ENCODE peak calls at places on chromosome 12, in six cellular contexts. One of them, this sample, is unnamed.

GRCh38 chr12:89335452-89336244 is 16.7 kb downstream of the DUSP6 start:
- DNase-seq in HepG2: no peak
- DNase-seq in SK-N-SH: no peak
- DNase-seq in GM12878: no peak
- DNase-seq in K562: no peak
- DNase-seq in H1: no peak
- DNase-seq in this sample: no peak

GRCh38 chr12:6950401-6950801 is 755 bp upstream of the PTPN6 start:
- DNase-seq in HepG2: no peak
- DNase-seq in SK-N-SH: peak; percentile 62
- DNase-seq in GM12878: no peak
- DNase-seq in K562: no peak
- DNase-seq in H1: no peak
- DNase-seq in this sample: no peak

GRCh38 chr12:110543252-110543959 is 39.7 kb downstream of the PPTC7 start:
- DNase-seq in HepG2: no peak
- DNase-seq in SK-N-SH: no peak
- DNase-seq in GM12878: peak; percentile 90
- DNase-seq in K562: no peak
- DNase-seq in H1: no peak
- DNase-seq in this sample: no peak

GRCh38 chr12:132285991-132286681 is 43.3 kb downstream of the GALNT9 start:
- DNase-seq in HepG2: peak; percentile 35
- DNase-seq in SK-N-SH: peak; percentile 62
- DNase-seq in GM12878: no peak
- DNase-seq in K562: no peak
- DNase-seq in H1: peak; percentile 69
- DNase-seq in this sample: no peak

GRCh38 chr12:118608770-118609344 is 232.5 kb downstream of the SUDS3 start:
- DNase-seq in HepG2: no peak
- DNase-seq in SK-N-SH: no peak
- DNase-seq in GM12878: no peak
- DNase-seq in K562: no peak
- DNase-seq in H1: no peak
- DNase-seq in this sample: no peak

GRCh38 chr12:69657376-69658137 is 41.5 kb downstream of the BEST3 start:
- DNase-seq in HepG2: peak; percentile 49
- DNase-seq in SK-N-SH: no peak
- DNase-seq in GM12878: no peak
- DNase-seq in K562: peak; percentile 57
- DNase-seq in H1: no peak
- DNase-seq in this sample: no peak

GRCh38 chr12:39275846-39276245 is 167.1 kb downstream of the KIF21A start:
- DNase-seq in HepG2: no peak
- DNase-seq in SK-N-SH: no peak
- DNase-seq in GM12878: no peak
- DNase-seq in K562: no peak
- DNase-seq in H1: no peak
- DNase-seq in this sample: no peak

GRCh38 chr12:78531831-78532230 is 332.7 kb upstream of the SYT1 start:
- DNase-seq in HepG2: no peak
- DNase-seq in SK-N-SH: no peak
- DNase-seq in GM12878: no peak
- DNase-seq in K562: no peak
- DNase-seq in H1: no peak
- DNase-seq in this sample: no peak

GRCh38 chr12:125889742-125890141 is 824.5 kb downstream of the AACS start:
- DNase-seq in HepG2: no peak
- DNase-seq in SK-N-SH: no peak
- DNase-seq in GM12878: no peak
- DNase-seq in K562: no peak
- DNase-seq in H1: no peak
- DNase-seq in this sample: no peak

GRCh38 chr12:74328623-74329022 is 209.0 kb upstream of the ATXN7L3B start:
- DNase-seq in HepG2: no peak
- DNase-seq in SK-N-SH: no peak
- DNase-seq in GM12878: no peak
- DNase-seq in K562: no peak
- DNase-seq in H1: no peak
- DNase-seq in this sample: no peak

GRCh38 chr12:78928200-78929074 is 63.9 kb downstream of the SYT1 start:
- DNase-seq in HepG2: peak; percentile 1
- DNase-seq in SK-N-SH: no peak
- DNase-seq in GM12878: no peak
- DNase-seq in K562: no peak
- DNase-seq in H1: no peak
- DNase-seq in this sample: no peak

GRCh38 chr12:80954857-80955520 is 17.3 kb upstream of the LIN7A start:
- DNase-seq in HepG2: no peak
- DNase-seq in SK-N-SH: no peak
- DNase-seq in GM12878: no peak
- DNase-seq in K562: no peak
- DNase-seq in H1: no peak
- DNase-seq in this sample: no peak

GRCh38 chr12:75722714-75723200 is 211.3 kb upstream of the KRR1 start:
- DNase-seq in HepG2: peak; percentile 67
- DNase-seq in SK-N-SH: no peak
- DNase-seq in GM12878: peak; percentile 28
- DNase-seq in K562: peak; percentile 16
- DNase-seq in H1: no peak
- DNase-seq in this sample: peak; percentile 73

GRCh38 chr12:32671930-32672785 is 6.9 kb upstream of the DNM1L start:
- DNase-seq in HepG2: peak; percentile 51
- DNase-seq in SK-N-SH: peak; percentile 85
- DNase-seq in GM12878: no peak
- DNase-seq in K562: peak; percentile 42
- DNase-seq in H1: no peak
- DNase-seq in this sample: peak; percentile 62

GRCh38 chr12:132595183-132595582 is 15.2 kb downstream of the LRCOL1 start:
- DNase-seq in HepG2: no peak
- DNase-seq in SK-N-SH: no peak
- DNase-seq in GM12878: no peak
- DNase-seq in K562: no peak
- DNase-seq in H1: no peak
- DNase-seq in this sample: no peak

GRCh38 chr12:104215638-104216297 is at the start of gene TXNRD1:
- DNase-seq in HepG2: peak; percentile 30
- DNase-seq in SK-N-SH: no peak
- DNase-seq in GM12878: peak; percentile 19
- DNase-seq in K562: peak; percentile 84
- DNase-seq in H1: peak; percentile 90
- DNase-seq in this sample: peak; percentile 82

GRCh38 chr12:2212971-2213869 is 160.4 kb downstream of the CACNA1C start:
- DNase-seq in HepG2: no peak
- DNase-seq in SK-N-SH: peak; percentile 81
- DNase-seq in GM12878: no peak
- DNase-seq in K562: no peak
- DNase-seq in H1: no peak
- DNase-seq in this sample: no peak

GRCh38 chr12:131327521-131328488 is 374.1 kb downstream of the ADGRD1 start:
- DNase-seq in HepG2: no peak
- DNase-seq in SK-N-SH: peak; percentile 45
- DNase-seq in GM12878: no peak
- DNase-seq in K562: no peak
- DNase-seq in H1: peak; percentile 45
- DNase-seq in this sample: no peak

GRCh38 chr12:115946867-115947695 is 330.4 kb downstream of the MED13L start:
- DNase-seq in HepG2: peak; percentile 8
- DNase-seq in SK-N-SH: peak; percentile 42
- DNase-seq in GM12878: no peak
- DNase-seq in K562: peak; percentile 56
- DNase-seq in H1: no peak
- DNase-seq in this sample: no peak

GRCh38 chr12:9114946-9115345 is 773 bp downstream of the A2M start:
- DNase-seq in HepG2: peak; percentile 21
- DNase-seq in SK-N-SH: no peak
- DNase-seq in GM12878: no peak
- DNase-seq in K562: no peak
- DNase-seq in H1: no peak
- DNase-seq in this sample: no peak

GRCh38 chr12:9115731-9116689 is at the start of gene A2M:
- DNase-seq in HepG2: peak; percentile 95
- DNase-seq in SK-N-SH: no peak
- DNase-seq in GM12878: no peak
- DNase-seq in K562: no peak
- DNase-seq in H1: no peak
- DNase-seq in this sample: no peak

GRCh38 chr12:9122166-9122609 is 6.5 kb upstream of the A2M start:
- DNase-seq in HepG2: peak; percentile 99
- DNase-seq in SK-N-SH: no peak
- DNase-seq in GM12878: no peak
- DNase-seq in K562: no peak
- DNase-seq in H1: no peak
- DNase-seq in this sample: no peak

GRCh38 chr12:9120487-9121184 is 4.9 kb upstream of the A2M start:
- DNase-seq in HepG2: no peak
- DNase-seq in SK-N-SH: no peak
- DNase-seq in GM12878: no peak
- DNase-seq in K562: no peak
- DNase-seq in H1: no peak
- DNase-seq in this sample: no peak

GRCh38 chr12:9118161-9118560 is 2.4 kb upstream of the A2M start:
- DNase-seq in HepG2: no peak
- DNase-seq in SK-N-SH: no peak
- DNase-seq in GM12878: peak; percentile 49
- DNase-seq in K562: no peak
- DNase-seq in H1: no peak
- DNase-seq in this sample: peak; percentile 83
- TF ChIP-seq POLR2AphosphoS5 in HepG2: no peak
- TF ChIP-seq POLR2AphosphoS5 in SK-N-SH: no peak
- TF ChIP-seq POLR2AphosphoS5 in GM12878: no peak
- TF ChIP-seq POLR2AphosphoS5 in K562: no peak
- TF ChIP-seq POLR2AphosphoS5 in H1: no peak
- TF ChIP-seq POLR2AphosphoS5 in this sample: peak; percentile 72

DNA sequence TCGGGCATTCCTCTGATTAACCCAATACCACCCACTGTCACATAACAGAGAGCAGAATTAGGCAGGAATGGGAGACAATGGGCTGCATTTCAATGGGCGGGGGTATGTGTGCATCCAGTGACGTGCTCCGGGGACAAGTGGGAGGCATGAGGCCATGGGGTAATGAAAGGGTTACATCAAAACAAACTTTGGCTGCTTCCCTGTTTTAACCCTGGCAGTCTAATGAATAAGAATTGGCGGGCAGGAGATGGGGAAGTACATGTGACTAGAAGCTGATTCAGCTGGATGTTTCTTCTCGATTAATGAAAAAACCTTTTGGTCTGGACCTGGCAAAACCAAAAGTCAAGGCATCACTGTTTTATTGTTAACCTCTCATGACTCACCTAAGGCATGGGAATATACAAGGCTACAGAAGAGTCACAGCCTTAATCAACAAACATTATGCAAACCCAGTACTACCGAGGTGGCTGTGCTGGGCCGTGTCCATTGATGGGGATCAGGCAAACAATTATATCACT is 44.2 kb downstream of the SOCS2 start:
- DNase-seq in HepG2: no peak
- DNase-seq in SK-N-SH: no peak
- DNase-seq in GM12878: no peak
- DNase-seq in K562: no peak
- DNase-seq in H1: peak; percentile 56
- DNase-seq in this sample: peak; percentile 7
- TF ChIP-seq GABPA in HepG2: no peak
- TF ChIP-seq GABPA in SK-N-SH: no peak
- TF ChIP-seq GABPA in GM12878: no peak
- TF ChIP-seq GABPA in K562: no peak
- TF ChIP-seq GABPA in H1: no peak
- TF ChIP-seq GABPA in this sample: no peak

DNA sequence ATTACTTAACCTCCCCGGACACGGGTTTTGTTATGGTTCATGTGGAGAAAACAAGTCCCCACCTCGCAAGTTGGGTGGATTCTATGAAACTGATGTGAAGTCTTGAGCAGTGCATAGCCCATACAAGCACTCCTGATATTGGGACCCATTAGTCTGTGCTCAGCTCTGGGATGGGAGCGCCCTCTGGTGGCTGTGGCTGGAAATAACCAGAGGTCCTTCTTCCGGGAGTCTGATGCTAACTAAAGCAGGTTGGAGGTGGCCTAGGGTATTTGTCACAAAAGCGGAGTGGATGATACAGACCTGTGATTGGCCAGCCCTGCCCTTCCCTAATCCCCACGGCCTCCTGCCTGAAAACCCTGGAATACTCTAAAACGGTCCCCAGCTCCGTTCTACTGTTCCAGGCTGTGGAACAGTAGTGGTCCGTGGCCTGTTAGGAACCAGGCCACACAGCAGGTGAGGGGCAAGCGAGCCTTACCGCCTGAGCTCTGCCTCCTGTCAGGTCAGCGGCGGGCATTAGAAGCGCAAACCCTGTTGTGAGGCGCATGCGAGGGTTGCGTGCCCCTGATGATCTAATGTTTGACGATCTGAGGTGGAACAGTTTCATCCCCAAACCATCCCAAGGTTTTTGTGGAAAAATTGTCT is 6.4 kb downstream of the SLC48A1 start:
- DNase-seq in HepG2: peak; percentile 69
- DNase-seq in SK-N-SH: peak; percentile 88
- DNase-seq in GM12878: peak; percentile 53
- DNase-seq in K562: peak; percentile 71
- DNase-seq in H1: peak; percentile 99
- DNase-seq in this sample: peak; percentile 58
- H3K27ac ChIP-seq in HepG2: no peak overlapping the region
- H3K27ac ChIP-seq in SK-N-SH: no peak overlapping the region
- H3K27ac ChIP-seq in GM12878: no peak overlapping the region
- H3K27ac ChIP-seq in K562: no peak overlapping the region
- H3K27ac ChIP-seq in H1: no peak overlapping the region
- H3K27ac ChIP-seq in this sample: no peak overlapping the region

GRCh38 chr12:124679533-124680371 is 112.3 kb upstream of the NCOR2 start:
- DNase-seq in HepG2: peak; percentile 51
- DNase-seq in SK-N-SH: no peak
- DNase-seq in GM12878: no peak
- DNase-seq in K562: no peak
- DNase-seq in H1: no peak
- DNase-seq in this sample: no peak
- TF ChIP-seq POLR2AphosphoS5 in HepG2: no peak
- TF ChIP-seq POLR2AphosphoS5 in SK-N-SH: no peak
- TF ChIP-seq POLR2AphosphoS5 in GM12878: no peak
- TF ChIP-seq POLR2AphosphoS5 in K562: no peak
- TF ChIP-seq POLR2AphosphoS5 in H1: no peak
- TF ChIP-seq POLR2AphosphoS5 in this sample: no peak

DNA sequence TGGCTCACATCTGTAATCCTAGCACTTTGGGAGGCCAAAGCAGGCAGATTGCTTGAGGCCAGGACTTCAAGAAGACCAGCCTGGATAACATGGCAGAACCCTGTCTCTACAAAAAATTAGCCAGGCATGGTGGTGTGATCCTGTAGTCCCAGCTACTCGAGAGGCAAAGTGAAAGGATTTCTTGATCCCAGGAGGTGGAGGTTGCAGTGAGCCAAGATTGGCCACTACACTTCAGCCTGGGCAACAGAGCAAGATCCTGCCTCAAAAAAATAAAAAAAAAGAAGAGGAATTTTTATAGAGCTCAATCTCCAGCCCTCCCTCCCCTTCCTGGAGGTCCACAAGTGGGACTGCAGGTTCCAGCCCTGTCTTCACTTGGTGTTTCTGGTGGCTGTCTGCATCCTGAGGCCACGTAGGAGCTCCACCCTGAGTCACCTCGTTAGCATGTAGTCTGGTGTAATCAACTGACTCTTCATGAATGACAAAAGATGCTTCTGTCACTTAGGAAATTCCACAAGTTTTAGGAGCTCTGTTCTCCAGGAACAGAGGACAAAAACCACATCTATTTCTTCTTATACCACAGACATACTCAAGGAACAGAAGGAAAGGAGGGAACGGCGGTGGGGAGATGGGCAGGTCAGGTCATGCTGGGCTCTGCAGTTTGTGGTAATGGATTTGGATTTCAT is 16.2 kb downstream of the CCDC62 start:
- DNase-seq in HepG2: no peak
- DNase-seq in SK-N-SH: no peak
- DNase-seq in GM12878: no peak
- DNase-seq in K562: no peak
- DNase-seq in H1: no peak
- DNase-seq in this sample: no peak
- TF ChIP-seq GABPA in HepG2: no peak
- TF ChIP-seq GABPA in SK-N-SH: no peak
- TF ChIP-seq GABPA in GM12878: no peak
- TF ChIP-seq GABPA in K562: no peak
- TF ChIP-seq GABPA in H1: no peak
- TF ChIP-seq GABPA in this sample: no peak